ENCODE peak calls at places on chromosomes 3 and 15, in four cellular contexts. T is heart right ventricle, N is tibial artery, V is A673. L is an unnamed sample.

GRCh38 chr3:161069441-161070251 is 35.5 kb downstream of the B3GALNT1 start:
- DNase-seq in T (no peak), N (peak; percentile 31), V (no peak), L (peak; percentile 88)

GRCh38 chr15:89192771-89193170 is 28.6 kb downstream of the RLBP1 start:
- DNase-seq in T (no peak), N (no peak), V (no peak), L (no peak)

GRCh38 chr3:46574881-46575576 is 8.9 kb upstream of the LRRC2 start:
- DNase-seq in T (no peak), N (no peak), V (no peak), L (no peak)

GRCh38 chr3:100033814-100034490 is 80.3 kb downstream of the FILIP1L start:
- DNase-seq in T (no peak), N (no peak), V (no peak), L (no peak)

GRCh38 chr3:183845608-183846288 is 20.4 kb upstream of the MAP6D1 start:
- DNase-seq in T (no peak), N (no peak), V (no peak), L (peak; percentile 47)

GRCh38 chr3:13934813-13935212 is 54.9 kb upstream of the WNT7A start:
- DNase-seq in T (no peak), N (no peak), V (no peak), L (no peak)

GRCh38 chr3:73291541-73291940 is 230.1 kb downstream of the EBLN2 start:
- DNase-seq in T (no peak), N (no peak), V (no peak), L (no peak)

GRCh38 chr3:183515968-183516851 is 39.3 kb downstream of the KLHL6 start:
- DNase-seq in T (no peak), N (no peak), V (no peak), L (no peak)

GRCh38 chr3:187274977-187275338 is 16.6 kb downstream of the MASP1 start:
- DNase-seq in T (no peak), N (no peak), V (peak; percentile 66), L (no peak)

GRCh38 chr15:101565377-101565776 is 75.9 kb upstream of the PCSK6 start:
- DNase-seq in T (no peak), N (no peak), V (no peak), L (no peak)

GRCh38 chr3:195384952-195385351 is 57.9 kb downstream of the ACAP2 start:
- DNase-seq in T (no peak), N (no peak), V (no peak), L (no peak)

GRCh38 chr3:83034806-83035703 is 1273.6 kb upstream of the GBE1 start:
- DNase-seq in T (no peak), N (no peak), V (no peak), L (no peak)

GRCh38 chr15:29100486-29101000 is 169.1 kb downstream of the NSMCE3 start:
- DNase-seq in T (no peak), N (no peak), V (no peak), L (no peak)

GRCh38 chr3:185778821-185779220 is 46.0 kb downstream of the IGF2BP2 start:
- DNase-seq in T (no peak), N (no peak), V (no peak), L (no peak)

GRCh38 chr15:38002883-38003477 is 68.5 kb downstream of the TMCO5A start:
- DNase-seq in T (peak; percentile 52), N (peak; percentile 51), V (peak; percentile 80), L (peak; percentile 90)

GRCh38 chr3:126629999-126630398 is 24.9 kb downstream of the TXNRD3 start:
- DNase-seq in T (no peak), N (no peak), V (peak; percentile 29), L (no peak)
- TF ChIP-seq CTCF in T (no peak), N (no peak), V (no peak), L (no peak)

GRCh38 chr15:78450285-78450858 is 12.4 kb downstream of the IREB2 start:
- DNase-seq in T (no peak), N (no peak), V (no peak), L (no peak)
- H3K4me1 ChIP-seq in T (peaks cover 61% of the 10 kb centered on the region), N (peaks cover 6% of the 10 kb centered on the region), V (peaks cover 7% of the 10 kb centered on the region), L (peaks cover 4% of the 10 kb centered on the region)

GRCh38 chr15:77666296-77666660 is 33.6 kb upstream of the LINGO1 start:
- DNase-seq in T (no peak), N (no peak), V (no peak), L (no peak)

GRCh38 chr15:77670558-77671148 is 37.9 kb upstream of the LINGO1 start:
- DNase-seq in T (no peak), N (no peak), V (no peak), L (no peak)

GRCh38 chr15:77667351-77667750 is 34.6 kb upstream of the LINGO1 start:
- DNase-seq in T (no peak), N (no peak), V (no peak), L (no peak)

GRCh38 chr15:77665530-77666295 is 33.0 kb upstream of the LINGO1 start:
- DNase-seq in T (no peak), N (no peak), V (no peak), L (no peak)

GRCh38 chr15:77667835-77668234 is 35.1 kb upstream of the LINGO1 start:
- DNase-seq in T (no peak), N (no peak), V (no peak), L (no peak)
- TF ChIP-seq CTCF in T (no peak), N (no peak), V (no peak), L (no peak)

GRCh38 chr3:129182390-129183180 is 1.1 kb downstream of the CNBP start:
- DNase-seq in T (no peak), N (no peak), V (peak; percentile 28), L (peak; percentile 54)
- H3K4me1 ChIP-seq in T (peaks cover 75% of the 10 kb centered on the region), N (peaks cover 21% of the 10 kb centered on the region), V (peaks cover 31% of the 10 kb centered on the region), L (peaks cover 12% of the 10 kb centered on the region)

GRCh38 chr3:123328851-123329635 is 119.8 kb downstream of the ADCY5 start:
- DNase-seq in T (peak; percentile 80), N (peak; percentile 78), V (peak; percentile 63), L (peak; percentile 19)
- TF ChIP-seq CTCF in T (peak; percentile 93), N (peak; percentile 93), V (peak; percentile 97), L (peak; percentile 93)

GRCh38 chr15:64774556-64775523 is 549 bp downstream of the RBPMS2 start:
- DNase-seq in T (peak; percentile 28), N (no peak), V (no peak), L (peak; percentile 14)
- H3K4me1 ChIP-seq in T (peaks cover 52% of the 10 kb centered on the region), N (no peaks in the 10 kb centered on the region), V (peaks cover 7% of the 10 kb centered on the region), L (no peaks in the 10 kb centered on the region)

DNA sequence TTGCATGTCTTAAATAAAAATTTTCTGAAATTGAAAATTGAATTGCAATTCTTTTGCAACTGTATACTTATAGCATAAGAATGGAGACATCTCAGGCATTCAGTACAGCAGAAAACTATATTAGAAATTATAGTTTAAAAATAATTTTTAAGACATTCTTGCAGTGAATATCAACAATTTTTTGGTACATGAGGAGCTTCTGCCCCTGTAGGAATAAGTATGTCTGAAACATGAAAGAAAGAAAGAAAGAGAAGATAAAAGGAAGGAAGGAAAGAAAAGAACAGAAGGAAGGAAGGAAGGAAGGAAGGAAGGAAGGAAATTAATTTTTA is 165.0 kb downstream of the GMNC start:
- DNase-seq in T (no peak), N (no peak), V (no peak), L (no peak)
- TF ChIP-seq CTCF in T (no peak), N (no peak), V (peak; percentile 36), L (no peak)

GRCh38 chr15:84575493-84575892 is 25.3 kb upstream of the ZSCAN2 start:
- DNase-seq in T (no peak), N (no peak), V (no peak), L (no peak)
- H3K4me1 ChIP-seq in T (no peaks in the 10 kb centered on the region), N (no peaks in the 10 kb centered on the region), V (no peaks in the 10 kb centered on the region), L (no peaks in the 10 kb centered on the region)

DNA sequence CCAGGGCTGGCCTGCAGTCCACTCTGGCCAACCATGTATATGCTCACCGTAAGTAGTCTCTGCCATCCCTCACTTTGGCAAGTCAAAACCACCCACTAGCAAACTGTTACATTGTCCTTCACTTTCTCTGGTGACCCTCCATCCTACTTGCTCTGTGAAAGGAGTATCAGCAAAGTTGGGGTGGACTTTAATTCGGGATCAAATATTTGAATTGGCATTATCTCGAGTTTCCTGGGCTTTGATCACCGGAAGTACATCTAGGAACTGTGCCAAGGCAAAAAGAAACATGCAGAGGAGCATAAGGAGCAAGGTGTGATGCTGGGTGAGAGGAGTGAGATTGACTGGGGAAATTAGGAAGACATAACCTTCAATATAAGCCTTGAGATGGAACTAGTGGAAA is 188.9 kb upstream of the P2RY1 start:
- DNase-seq in T (no peak), N (no peak), V (no peak), L (no peak)
- TF ChIP-seq CTCF in T (no peak), N (no peak), V (no peak), L (no peak)

GRCh38 chr15:71411538-71412482 is 296.5 kb downstream of the THSD4 start:
- DNase-seq in T (no peak), N (peak; percentile 52), V (no peak), L (peak; percentile 81)
- H3K4me1 ChIP-seq in T (peaks cover 60% of the 10 kb centered on the region), N (peaks cover 13% of the 10 kb centered on the region), V (no peaks in the 10 kb centered on the region), L (no peaks in the 10 kb centered on the region)